ENCODE peak calls at places on chromosome 7, in seven cellular contexts. G is mesendoderm, Y is neuronal stem cell, Q is IMR-90, B is trophoblast cell, Z is H1, M is mesenchymal stem cell. S is an unnamed sample.

GRCh38 chr7:48875300-48875916 is 48.9 kb upstream of the CDC14C start:
- DNase-seq in G (peak; percentile 80), Y (peak; percentile 39), Q (no peak), B (peak; percentile 50), Z (peak; percentile 56), M (no peak), S (peak; percentile 73)

GRCh38 chr7:151813997-151814396 is 62.9 kb downstream of the PRKAG2 start:
- DNase-seq in G (no peak), Y (peak; percentile 9), Q (peak; percentile 17), B (peak; percentile 44), Z (no peak), M (no peak), S (no peak)

GRCh38 chr7:158186406-158186805 is 401.2 kb downstream of the PTPRN2 start:
- DNase-seq in G (no peak), Y (no peak), Q (no peak), B (no peak), Z (no peak), M (no peak), S (no peak)

GRCh38 chr7:50416509-50417299 is 33.4 kb downstream of the FIGNL1 start:
- DNase-seq in G (peak; percentile 53), Y (no peak), Q (no peak), B (peak; percentile 23), Z (no peak), M (no peak), S (no peak)

GRCh38 chr7:150957119-150958020 is 20.8 kb downstream of the KCNH2 start:
- DNase-seq in G (no peak), Y (no peak), Q (no peak), B (no peak), Z (no peak), M (no peak), S (no peak)

GRCh38 chr7:136585954-136586670 is 282.3 kb upstream of the CHRM2 start:
- DNase-seq in G (no peak), Y (no peak), Q (no peak), B (no peak), Z (no peak), M (peak; percentile 27), S (no peak)

GRCh38 chr7:148700693-148701092 is 2.0 kb downstream of the CUL1 start:
- DNase-seq in G (peak; percentile 39), Y (no peak), Q (peak; percentile 50), B (peak; percentile 31), Z (no peak), M (peak; percentile 68), S (no peak)

GRCh38 chr7:155696747-155697146 is 52.3 kb downstream of the RBM33 start:
- DNase-seq in G (no peak), Y (no peak), Q (no peak), B (no peak), Z (no peak), M (no peak), S (no peak)

GRCh38 chr7:50791363-50791762 is 8.7 kb upstream of the GRB10 start:
- DNase-seq in G (peak; percentile 40), Y (no peak), Q (no peak), B (no peak), Z (no peak), M (no peak), S (no peak)

GRCh38 chr7:69123003-69123402 is 475.3 kb upstream of the AUTS2 start:
- DNase-seq in G (peak; percentile 28), Y (no peak), Q (no peak), B (no peak), Z (no peak), M (no peak), S (no peak)

GRCh38 chr7:16918288-16918895 is 36.6 kb upstream of the AGR3 start:
- DNase-seq in G (peak; percentile 52), Y (peak; percentile 48), Q (peak; percentile 64), B (peak; percentile 85), Z (no peak), M (peak; percentile 58), S (no peak)

GRCh38 chr7:37832194-37832593 is 16.2 kb upstream of the NME8 start:
- DNase-seq in G (no peak), Y (no peak), Q (no peak), B (peak; percentile 19), Z (no peak), M (no peak), S (no peak)

GRCh38 chr7:214410-215212 is 22.2 kb downstream of the FAM20C start:
- DNase-seq in G (no peak), Y (no peak), Q (peak; percentile 81), B (no peak), Z (no peak), M (peak; percentile 69), S (no peak)

DNA sequence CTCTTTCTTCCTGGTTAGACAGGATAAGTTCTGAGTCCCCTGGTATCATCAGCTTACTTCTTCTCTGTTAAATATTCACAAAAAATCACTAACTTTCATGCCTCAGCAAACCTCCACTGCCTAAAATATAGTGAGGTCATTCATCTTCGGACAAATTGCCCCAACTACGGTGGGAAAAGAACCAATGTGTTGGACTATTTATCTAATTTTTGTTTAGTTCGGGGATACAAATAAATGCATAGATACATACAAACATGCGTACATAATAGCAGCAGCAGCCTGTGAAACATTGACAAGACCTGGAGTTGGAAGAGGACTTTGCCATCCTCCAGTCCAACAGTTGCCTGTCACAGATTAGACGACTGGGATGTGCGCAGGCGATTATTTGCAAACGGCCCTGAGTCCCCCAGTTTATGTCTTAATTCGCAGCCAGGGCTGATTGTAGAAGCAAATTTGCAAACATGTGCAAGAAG is 51.5 kb downstream of the EGFR start:
- DNase-seq in G (no peak), Y (no peak), Q (no peak), B (no peak), Z (no peak), M (no peak), S (no peak)
- H3K4ac ChIP-seq in G (no peak overlapping the region), Y (no peak overlapping the region), Q (no peak overlapping the region), B (no peak overlapping the region), Z (no peak overlapping the region), M (no peak overlapping the region), S (no peak overlapping the region)

DNA sequence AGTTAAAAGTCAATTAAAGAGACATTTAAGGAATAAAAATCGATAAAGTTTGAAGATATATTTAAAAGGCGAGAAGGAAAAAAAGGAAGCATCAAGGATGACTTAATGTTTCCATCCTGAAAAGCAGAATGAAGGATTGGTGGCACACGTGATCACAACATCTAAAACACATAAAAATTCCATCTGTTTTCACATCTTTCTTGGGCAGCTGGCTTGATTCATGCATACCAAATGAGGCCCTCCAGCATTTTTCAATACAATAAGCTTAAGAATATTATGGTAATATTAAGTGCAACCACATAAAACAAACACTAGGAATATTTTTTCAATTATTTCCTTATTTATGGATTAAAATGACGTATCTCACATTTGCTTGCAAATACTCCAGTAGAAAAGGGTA is 112.5 kb downstream of the TPK1 start:
- DNase-seq in G (no peak), Y (no peak), Q (no peak), B (no peak), Z (no peak), M (no peak), S (no peak)
- H3K4ac ChIP-seq in G (no peak overlapping the region), Y (no peak overlapping the region), Q (no peak overlapping the region), B (no peak overlapping the region), Z (no peak overlapping the region), M (no peak overlapping the region), S (no peak overlapping the region)

GRCh38 chr7:119925890-119926289 is 347.1 kb upstream of the KCND2 start:
- DNase-seq in G (peak; percentile 70), Y (no peak), Q (no peak), B (no peak), Z (no peak), M (no peak), S (no peak)
- H3K4ac ChIP-seq in G (no peak overlapping the region), Y (no peak overlapping the region), Q (no peak overlapping the region), B (no peak overlapping the region), Z (no peak overlapping the region), M (no peak overlapping the region), S (no peak overlapping the region)

GRCh38 chr7:26694713-26695112 is 169.7 kb downstream of the SKAP2 start:
- DNase-seq in G (no peak), Y (no peak), Q (no peak), B (no peak), Z (no peak), M (no peak), S (no peak)
- H3K4ac ChIP-seq in G (no peak overlapping the region), Y (no peak overlapping the region), Q (no peak overlapping the region), B (no peak overlapping the region), Z (no peak overlapping the region), M (no peak overlapping the region), S (no peak overlapping the region)

DNA sequence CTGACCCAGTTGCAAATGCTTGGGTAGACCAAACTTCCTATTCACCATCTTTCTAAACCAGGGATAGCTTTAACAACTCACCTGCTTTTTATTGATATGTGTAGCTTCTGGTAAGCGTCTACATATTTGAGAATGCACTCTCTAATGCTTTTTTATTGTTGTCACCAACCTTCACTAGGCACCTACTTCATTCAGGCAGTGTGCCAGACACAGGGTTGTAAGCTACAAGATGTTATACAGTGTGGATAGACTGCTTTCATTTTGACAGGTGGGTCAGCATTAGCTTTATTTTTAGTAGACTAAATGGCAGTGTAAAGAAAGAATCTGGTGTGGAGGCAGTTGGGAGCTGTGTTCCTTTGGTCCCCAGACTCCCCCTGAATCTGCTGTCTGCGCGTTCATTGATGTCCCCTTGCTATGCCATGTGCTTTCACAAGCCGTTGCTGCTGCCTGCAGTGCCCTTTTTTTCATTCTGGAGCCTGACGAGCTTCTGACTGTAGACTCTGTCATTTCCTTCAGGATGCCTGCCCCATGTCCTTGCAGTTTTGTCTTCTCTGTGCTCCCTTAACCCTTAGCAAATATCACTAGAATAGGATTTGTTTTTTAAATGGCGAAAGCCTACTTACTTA is 32.1 kb downstream of the NRF1 start:
- DNase-seq in G (no peak), Y (no peak), Q (no peak), B (no peak), Z (no peak), M (no peak), S (no peak)
- H3K4ac ChIP-seq in G (no peak overlapping the region), Y (no peak overlapping the region), Q (no peak overlapping the region), B (no peak overlapping the region), Z (no peak overlapping the region), M (no peak overlapping the region), S (no peak overlapping the region)

GRCh38 chr7:90952649-90952991 is 311.6 kb upstream of the FZD1 start:
- DNase-seq in G (peak; percentile 72), Y (peak; percentile 66), Q (no peak), B (no peak), Z (no peak), M (no peak), S (no peak)

GRCh38 chr7:90948085-90948484 is 316.1 kb upstream of the FZD1 start:
- DNase-seq in G (no peak), Y (no peak), Q (no peak), B (no peak), Z (no peak), M (no peak), S (no peak)

GRCh38 chr7:90951986-90952648 is 312.1 kb upstream of the FZD1 start:
- DNase-seq in G (no peak), Y (no peak), Q (no peak), B (no peak), Z (no peak), M (no peak), S (no peak)

GRCh38 chr7:90946711-90947501 is 317.3 kb upstream of the FZD1 start:
- DNase-seq in G (no peak), Y (no peak), Q (no peak), B (no peak), Z (no peak), M (no peak), S (no peak)

GRCh38 chr7:90951229-90951628 is 313.0 kb upstream of the FZD1 start:
- DNase-seq in G (no peak), Y (no peak), Q (no peak), B (no peak), Z (no peak), M (no peak), S (no peak)
- H3K4ac ChIP-seq in G (no peak overlapping the region), Y (no peak overlapping the region), Q (no peak overlapping the region), B (no peak overlapping the region), Z (no peak overlapping the region), M (no peak overlapping the region), S (no peak overlapping the region)

S was measured in H9.